ENCODE peak calls at places on chromosome 22, in seven cellular contexts. K, Y, R, E, B, X and D are unnamed samples.

GRCh38 chr22:24503137-24503850 is 8.2 kb downstream of the UPB1 start:
- DNase-seq in Y (peak), R (peak), K (peak), E (peak), B (peak), X (peak), D (peak)

GRCh38 chr22:22195265-22196017 is 49.1 kb upstream of the VPREB1 start:
- DNase-seq in Y (peak), E (peak), R (peak), X (peak), K (peak), B (peak), D (peak)

GRCh38 chr22:25364736-25365241 is 145.3 kb downstream of the CRYBB2 start:
- DNase-seq in Y (no peak), B (no peak), X (no peak), R (no peak), E (no peak), K (peak), D (no peak)

GRCh38 chr22:38215156-38216038 is 13.6 kb downstream of the MAFF start:
- DNase-seq in R (no peak), X (no peak), K (no peak), B (no peak), Y (no peak), E (no peak), D (no peak)

GRCh38 chr22:49294656-49295464 is 532.8 kb downstream of the BRD1 start:
- DNase-seq in E (no peak), B (no peak), K (no peak), X (no peak), R (no peak), Y (no peak), D (no peak)

GRCh38 chr22:46734830-46735453 is 3.1 kb downstream of the CERK start:
- DNase-seq in B (peak), R (no peak), X (no peak), K (no peak), Y (no peak), E (no peak), D (no peak)

GRCh38 chr22:24514241-24515024 is 19.3 kb downstream of the UPB1 start:
- DNase-seq in B (no peak), E (no peak), K (no peak), R (no peak), X (no peak), Y (no peak), D (no peak)

GRCh38 chr22:48045369-48045768 is 1282.9 kb downstream of the TBC1D22A start:
- DNase-seq in Y (no peak), X (no peak), B (no peak), R (no peak), E (no peak), K (no peak), D (no peak)

GRCh38 chr22:49154433-49154832 is 673.2 kb downstream of the BRD1 start:
- DNase-seq in X (no peak), B (no peak), E (no peak), R (no peak), Y (no peak), K (no peak), D (no peak)

GRCh38 chr22:38504731-38505594 is 1.1 kb downstream of the DDX17 start:
- DNase-seq in E (peak), Y (peak), K (peak), X (peak), R (peak), B (peak), D (no peak)

GRCh38 chr22:31969789-31970489 is 25.6 kb downstream of the YWHAH start:
- DNase-seq in B (peak), Y (peak), X (peak), K (peak), E (peak), R (peak), D (peak)

GRCh38 chr22:48223488-48224190 is 1461.2 kb downstream of the TBC1D22A start:
- DNase-seq in K (no peak), X (no peak), Y (no peak), R (no peak), B (no peak), E (no peak), D (no peak)

GRCh38 chr22:49826603-49827306 is 918 bp downstream of the BRD1 start:
- DNase-seq in X (peak), E (peak), R (peak), B (no peak), K (peak), Y (no peak), D (no peak)

GRCh38 chr22:45574069-45574703 is 71.5 kb downstream of the FBLN1 start:
- DNase-seq in E (peak), Y (no peak), R (no peak), X (no peak), B (no peak), K (no peak), D (no peak)

GRCh38 chr22:22171357-22172218 is 73.0 kb upstream of the VPREB1 start:
- DNase-seq in E (no peak), R (peak), Y (peak), B (no peak), X (no peak), K (no peak), D (no peak)

GRCh38 chr22:23652286-23652685 is 20.2 kb upstream of the DRICH1 start:
- DNase-seq in B (no peak), R (no peak), Y (no peak), E (no peak), X (no peak), K (no peak), D (no peak)

GRCh38 chr22:39478461-39478860 is 21.6 kb downstream of the MGAT3 start:
- DNase-seq in R (no peak), B (no peak), K (peak), Y (no peak), E (no peak), X (no peak), D (no peak)